ENCODE peak calls at places on chromosomes 6 and 20, in five cellular contexts. S, G, D, X and N are unnamed samples.

GRCh38 chr6:63582579-63583231 is 10.4 kb downstream of the LOC128125822 start:
- DNase-seq in S (no peak), G (no peak), D (no peak), X (no peak), N (no peak)

GRCh38 chr6:46927066-46927465 is 5.3 kb upstream of the ADGRF5 start:
- DNase-seq in S (no peak), G (no peak), D (no peak), X (no peak), N (no peak)

GRCh38 chr6:150124235-150124634 is 18.6 kb upstream of the PPP1R14C start:
- DNase-seq in S (no peak), G (no peak), D (no peak), X (no peak), N (no peak)

GRCh38 chr6:155883741-155884140 is 428.1 kb upstream of the NOX3 start:
- DNase-seq in S (no peak), G (no peak), D (no peak), X (no peak), N (no peak)

GRCh38 chr20:62201173-62202082 is 18.6 kb downstream of the MTG2 start:
- DNase-seq in S (no peak), G (peak), D (no peak), X (no peak), N (no peak)

GRCh38 chr6:72374864-72375263 is 247.0 kb upstream of the KCNQ5 start:
- DNase-seq in S (peak), G (no peak), D (peak), X (no peak), N (no peak)

GRCh38 chr6:95866732-95867131 is 149.0 kb upstream of the FUT9 start:
- DNase-seq in S (peak), G (no peak), D (peak), X (peak), N (no peak)

GRCh38 chr6:25868784-25869183 is 5.3 kb downstream of the SLC17A3 start:
- DNase-seq in S (no peak), G (no peak), D (no peak), X (no peak), N (no peak)

GRCh38 chr6:19849736-19850135 is 12.6 kb downstream of the ID4 start:
- DNase-seq in S (no peak), G (no peak), D (no peak), X (no peak), N (no peak)

GRCh38 chr6:161584051-161584450 is 310.2 kb upstream of the AGPAT4 start:
- DNase-seq in S (no peak), G (no peak), D (no peak), X (no peak), N (no peak)

GRCh38 chr6:158039178-158039557 is 57.5 kb downstream of the SYNJ2 start:
- DNase-seq in S (no peak), G (no peak), D (no peak), X (no peak), N (no peak)

GRCh38 chr6:45830441-45831139 is 185.1 kb downstream of the CLIC5 start:
- DNase-seq in S (no peak), G (peak), D (no peak), X (no peak), N (no peak)

GRCh38 chr20:58131111-58131510 is 97.3 kb downstream of the ANKRD60 start:
- DNase-seq in S (peak), G (no peak), D (no peak), X (no peak), N (no peak)

GRCh38 chr6:32947552-32948465 is 5.1 kb downstream of the HLA-DMA start:
- DNase-seq in S (peak), G (peak), D (peak), X (peak), N (no peak)

GRCh38 chr6:26243132-26243531 is 121.9 kb upstream of the BTN3A2 start:
- DNase-seq in S (no peak), G (no peak), D (no peak), X (no peak), N (no peak)

GRCh38 chr6:5457983-5458683 is 196.8 kb downstream of the FARS2 start:
- DNase-seq in S (no peak), G (no peak), D (no peak), X (no peak), N (no peak)

GRCh38 chr20:58458342-58459057 is 56.7 kb downstream of the APCDD1L start:
- DNase-seq in S (no peak), G (peak), D (no peak), X (no peak), N (no peak)

GRCh38 chr6:3297909-3298308 is 39.2 kb downstream of the PSMG4 start:
- DNase-seq in S (no peak), G (no peak), D (no peak), X (no peak), N (no peak)

GRCh38 chr6:56767892-56768531 is 125.3 kb upstream of the DST start:
- DNase-seq in S (no peak), G (no peak), D (no peak), X (no peak), N (no peak)

GRCh38 chr6:12490376-12490903 is 200.3 kb downstream of the EDN1 start:
- DNase-seq in S (no peak), G (no peak), D (no peak), X (no peak), N (no peak)

GRCh38 chr20:33963756-33964155 is 30.0 kb upstream of the RALY start:
- DNase-seq in S (no peak), G (no peak), D (no peak), X (no peak), N (no peak)

GRCh38 chr20:2879148-2879547 is 5.9 kb downstream of the PTPRA start:
- DNase-seq in S (no peak), G (no peak), D (no peak), X (no peak), N (no peak)

GRCh38 chr6:145882121-145882531 is 67.5 kb upstream of the FBXO30 start:
- DNase-seq in S (no peak), G (no peak), D (no peak), X (no peak), N (no peak)

GRCh38 chr6:159044899-159045727 is at the start of gene TAGAP:
- DNase-seq in S (no peak), G (peak), D (no peak), X (no peak), N (no peak)

GRCh38 chr6:147715035-147715434 is 206.5 kb downstream of the SAMD5 start:
- DNase-seq in S (no peak), G (no peak), D (no peak), X (no peak), N (no peak)

GRCh38 chr6:53281518-53282215 is 67.1 kb downstream of the ELOVL5 start:
- DNase-seq in S (no peak), G (no peak), D (no peak), X (no peak), N (no peak)

GRCh38 chr6:111779031-111779430 is 94.2 kb downstream of the FYN start:
- DNase-seq in S (no peak), G (no peak), D (no peak), X (no peak), N (no peak)

GRCh38 chr6:35893246-35893645 is 27.7 kb downstream of the SRPK1 start:
- DNase-seq in S (no peak), G (no peak), D (no peak), X (no peak), N (no peak)

GRCh38 chr6:63578757-63579156 is 6.5 kb downstream of the LOC128125822 start:
- DNase-seq in S (no peak), G (no peak), D (no peak), X (no peak), N (no peak)

GRCh38 chr20:5919634-5920544 is 30.4 kb downstream of the TRMT6 start:
- DNase-seq in S (no peak), G (no peak), D (no peak), X (no peak), N (no peak)

GRCh38 chr6:15996030-15996429 is 132.9 kb upstream of the MYLIP start:
- DNase-seq in S (no peak), G (no peak), D (no peak), X (no peak), N (peak)

GRCh38 chr6:68638225-68638900 is 3.3 kb downstream of the ADGRB3 start:
- DNase-seq in S (peak), G (no peak), D (peak), X (no peak), N (peak)

GRCh38 chr20:2984956-2985661 is 58.3 kb upstream of the GNRH2 start:
- DNase-seq in S (no peak), G (no peak), D (no peak), X (no peak), N (no peak)

GRCh38 chr20:63944078-63944941 is 11.9 kb downstream of the UCKL1 start:
- DNase-seq in S (no peak), G (no peak), D (no peak), X (no peak), N (no peak)

GRCh38 chr6:31620586-31621319 is at the start of gene PRRC2A:
- DNase-seq in S (peak), G (no peak), D (no peak), X (peak), N (peak)

GRCh38 chr6:79648315-79648714 is 17.2 kb downstream of the SH3BGRL2 start:
- DNase-seq in S (no peak), G (no peak), D (no peak), X (no peak), N (no peak)

GRCh38 chr6:79647756-79648155 is 16.6 kb downstream of the SH3BGRL2 start:
- DNase-seq in S (no peak), G (no peak), D (no peak), X (no peak), N (no peak)

GRCh38 chr6:79650943-79651342 is 19.8 kb downstream of the SH3BGRL2 start:
- DNase-seq in S (no peak), G (no peak), D (no peak), X (no peak), N (no peak)

GRCh38 chr6:79649016-79649415 is 17.9 kb downstream of the SH3BGRL2 start:
- DNase-seq in S (no peak), G (no peak), D (no peak), X (no peak), N (no peak)

DNA sequence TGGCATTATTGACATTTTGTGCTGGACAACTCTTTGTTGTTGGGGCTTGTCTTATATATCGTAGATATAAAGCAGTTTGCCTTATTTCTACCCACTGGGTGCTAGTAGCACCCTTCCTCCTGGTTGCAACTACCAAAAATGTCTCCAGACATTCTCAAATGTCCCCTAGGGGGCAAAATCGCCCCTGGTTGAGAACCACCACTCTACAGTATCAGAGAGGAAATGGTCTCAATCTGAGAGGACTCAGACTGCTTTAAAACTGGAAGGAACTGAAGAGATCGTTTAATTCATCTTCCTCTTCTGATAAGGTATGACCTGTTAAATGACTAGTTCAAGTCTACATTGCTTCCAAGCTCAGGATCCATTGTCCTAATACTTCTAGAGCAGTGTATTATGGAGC is 14.9 kb downstream of the SH3BGRL2 start:
- DNase-seq in S (peak), G (no peak), D (no peak), X (no peak), N (peak)
- TF ChIP-seq ATF2 in S (no peak), G (no peak), D (no peak), X (no peak), N (no peak)

GRCh38 chr6:105273589-105273988 is 93.8 kb upstream of the POPDC3 start:
- DNase-seq in S (no peak), G (no peak), D (no peak), X (no peak), N (no peak)

GRCh38 chr6:105274678-105275077 is 94.9 kb upstream of the POPDC3 start:
- DNase-seq in S (no peak), G (no peak), D (no peak), X (no peak), N (no peak)

GRCh38 chr6:105270511-105270910 is 90.7 kb upstream of the POPDC3 start:
- DNase-seq in S (no peak), G (no peak), D (no peak), X (no peak), N (no peak)

GRCh38 chr6:105275542-105275941 is 95.7 kb upstream of the POPDC3 start:
- DNase-seq in S (no peak), G (no peak), D (no peak), X (no peak), N (no peak)

GRCh38 chr6:105272783-105273182 is 93.0 kb upstream of the POPDC3 start:
- DNase-seq in S (peak), G (no peak), D (peak), X (no peak), N (peak)
- TF ChIP-seq ATF2 in S (no peak), G (no peak), D (no peak), X (no peak), N (no peak)

GRCh38 chr20:48875233-48875913 is 46.1 kb upstream of the ARFGEF2 start:
- DNase-seq in S (no peak), G (no peak), D (no peak), X (no peak), N (no peak)
- TF ChIP-seq ATF2 in S (no peak), G (no peak), D (no peak), X (no peak), N (no peak)

GRCh38 chr6:151680846-151681425 is 126.5 kb upstream of the ESR1 start:
- DNase-seq in S (no peak), G (no peak), D (no peak), X (no peak), N (no peak)

GRCh38 chr6:151679941-151680340 is 127.5 kb upstream of the ESR1 start:
- DNase-seq in S (no peak), G (no peak), D (no peak), X (no peak), N (no peak)

GRCh38 chr6:151677427-151677826 is 130.1 kb upstream of the ESR1 start:
- DNase-seq in S (no peak), G (no peak), D (no peak), X (no peak), N (no peak)

GRCh38 chr6:151681426-151682059 is 125.9 kb upstream of the ESR1 start:
- DNase-seq in S (no peak), G (no peak), D (peak), X (no peak), N (no peak)

GRCh38 chr6:151679081-151679480 is 128.4 kb upstream of the ESR1 start:
- DNase-seq in S (no peak), G (no peak), D (no peak), X (no peak), N (no peak)
- TF ChIP-seq ATF2 in S (no peak), G (no peak), D (no peak), X (no peak), N (no peak)